ENCODE peak calls at places on chromosomes 1 and 21, in seven cellular contexts. One of them, this sample, is unnamed.
A peak's percentile ranks its signal among the peaks of the same experiment; 100 is the strongest.

GRCh38 chr1:177248258-177248657 is 77.5 kb downstream of the BRINP2 start:
- DNase-seq in K562: no peak
- DNase-seq in H1: no peak
- DNase-seq in HCT116: no peak
- DNase-seq in SK-N-SH: no peak
- DNase-seq in GM12878: no peak
- DNase-seq in HepG2: no peak
- DNase-seq in this sample: no peak

GRCh38 chr1:119674110-119674509 is 26.0 kb upstream of the ZNF697 start:
- DNase-seq in HCT116: no peak
- DNase-seq in GM12878: no peak
- DNase-seq in H1: no peak
- DNase-seq in HepG2: peak; percentile 42
- DNase-seq in SK-N-SH: no peak
- DNase-seq in K562: no peak
- DNase-seq in this sample: no peak

GRCh38 chr1:19073311-19074186 is 117.1 kb upstream of the IFFO2 start:
- DNase-seq in SK-N-SH: no peak
- DNase-seq in H1: no peak
- DNase-seq in GM12878: no peak
- DNase-seq in K562: no peak
- DNase-seq in HepG2: no peak
- DNase-seq in HCT116: no peak
- DNase-seq in this sample: no peak

GRCh38 chr1:151312439-151313225 is 14.6 kb downstream of the PI4KB start:
- DNase-seq in GM12878: no peak
- DNase-seq in HCT116: no peak
- DNase-seq in SK-N-SH: no peak
- DNase-seq in HepG2: no peak
- DNase-seq in K562: no peak
- DNase-seq in H1: no peak
- DNase-seq in this sample: no peak

GRCh38 chr1:185973645-185974044 is 239.5 kb downstream of the HMCN1 start:
- DNase-seq in HepG2: no peak
- DNase-seq in SK-N-SH: no peak
- DNase-seq in K562: no peak
- DNase-seq in GM12878: no peak
- DNase-seq in HCT116: no peak
- DNase-seq in H1: no peak
- DNase-seq in this sample: no peak

GRCh38 chr21:26171310-26172100 is 935 bp upstream of the APP start:
- DNase-seq in K562: no peak
- DNase-seq in HepG2: no peak
- DNase-seq in GM12878: no peak
- DNase-seq in SK-N-SH: peak; percentile 26
- DNase-seq in H1: no peak
- DNase-seq in HCT116: no peak
- DNase-seq in this sample: no peak

GRCh38 chr1:183761871-183762270 is 43.0 kb upstream of the RGL1 start:
- DNase-seq in SK-N-SH: no peak
- DNase-seq in HepG2: no peak
- DNase-seq in GM12878: no peak
- DNase-seq in HCT116: no peak
- DNase-seq in H1: no peak
- DNase-seq in K562: no peak
- DNase-seq in this sample: no peak

GRCh38 chr1:175132456-175132855 is 60.1 kb downstream of the KIAA0040 start:
- DNase-seq in H1: no peak
- DNase-seq in HCT116: no peak
- DNase-seq in HepG2: no peak
- DNase-seq in GM12878: no peak
- DNase-seq in SK-N-SH: no peak
- DNase-seq in K562: no peak
- DNase-seq in this sample: no peak

GRCh38 chr1:152410599-152410998 is 3.5 kb downstream of the CRNN start:
- DNase-seq in H1: no peak
- DNase-seq in K562: no peak
- DNase-seq in GM12878: no peak
- DNase-seq in SK-N-SH: no peak
- DNase-seq in HepG2: no peak
- DNase-seq in HCT116: no peak
- DNase-seq in this sample: no peak

GRCh38 chr1:88701275-88701674 is 17.2 kb downstream of the PKN2 start:
- DNase-seq in HepG2: no peak
- DNase-seq in H1: no peak
- DNase-seq in SK-N-SH: no peak
- DNase-seq in K562: no peak
- DNase-seq in HCT116: no peak
- DNase-seq in GM12878: no peak
- DNase-seq in this sample: no peak

GRCh38 chr1:20652300-20652699 is 8.9 kb downstream of the DDOST start:
- DNase-seq in GM12878: no peak
- DNase-seq in SK-N-SH: no peak
- DNase-seq in HepG2: no peak
- DNase-seq in HCT116: no peak
- DNase-seq in H1: no peak
- DNase-seq in K562: no peak
- DNase-seq in this sample: no peak

GRCh38 chr1:202656951-202657646 is 53.2 kb downstream of the SYT2 start:
- DNase-seq in HepG2: peak; percentile 19
- DNase-seq in HCT116: no peak
- DNase-seq in GM12878: no peak
- DNase-seq in SK-N-SH: no peak
- DNase-seq in H1: peak; percentile 39
- DNase-seq in K562: peak; percentile 80
- DNase-seq in this sample: peak; percentile 58

GRCh38 chr21:42337830-42338729 is 12.7 kb downstream of the TFF2 start:
- DNase-seq in HCT116: no peak
- DNase-seq in HepG2: peak; percentile 70
- DNase-seq in GM12878: no peak
- DNase-seq in H1: peak; percentile 54
- DNase-seq in SK-N-SH: peak; percentile 55
- DNase-seq in K562: peak; percentile 77
- DNase-seq in this sample: peak; percentile 42

GRCh38 chr1:46489638-46490602 is at the start of gene DMBX1:
- DNase-seq in SK-N-SH: peak; percentile 86
- DNase-seq in HCT116: peak; percentile 38
- DNase-seq in K562: peak; percentile 90
- DNase-seq in GM12878: no peak
- DNase-seq in HepG2: no peak
- DNase-seq in H1: no peak
- DNase-seq in this sample: peak; percentile 96

GRCh38 chr1:59433440-59433813 is 136.5 kb downstream of the FGGY start:
- DNase-seq in SK-N-SH: no peak
- DNase-seq in HepG2: no peak
- DNase-seq in HCT116: no peak
- DNase-seq in H1: no peak
- DNase-seq in K562: no peak
- DNase-seq in GM12878: no peak
- DNase-seq in this sample: no peak

GRCh38 chr1:32489774-32490454 is 25.0 kb downstream of the ZBTB8B start:
- DNase-seq in H1: no peak
- DNase-seq in GM12878: no peak
- DNase-seq in K562: no peak
- DNase-seq in SK-N-SH: no peak
- DNase-seq in HCT116: no peak
- DNase-seq in HepG2: no peak
- DNase-seq in this sample: no peak

GRCh38 chr1:150621497-150622113 is 7.8 kb downstream of the ENSA start:
- DNase-seq in K562: no peak
- DNase-seq in HepG2: peak; percentile 48
- DNase-seq in GM12878: no peak
- DNase-seq in HCT116: no peak
- DNase-seq in SK-N-SH: peak; percentile 47
- DNase-seq in H1: no peak
- DNase-seq in this sample: peak; percentile 67

GRCh38 chr1:187498028-187498427 is 669.3 kb downstream of the PLA2G4A start:
- DNase-seq in SK-N-SH: no peak
- DNase-seq in K562: no peak
- DNase-seq in HCT116: no peak
- DNase-seq in H1: no peak
- DNase-seq in HepG2: no peak
- DNase-seq in GM12878: no peak
- DNase-seq in this sample: no peak

GRCh38 chr1:58874327-58874726 is 90.5 kb upstream of the JUN start:
- DNase-seq in K562: no peak
- DNase-seq in HCT116: no peak
- DNase-seq in HepG2: no peak
- DNase-seq in H1: no peak
- DNase-seq in GM12878: no peak
- DNase-seq in SK-N-SH: peak; percentile 48
- DNase-seq in this sample: no peak

GRCh38 chr1:159949891-159950480 is 4.1 kb downstream of the SLAMF9 start:
- DNase-seq in HCT116: no peak
- DNase-seq in H1: no peak
- DNase-seq in HepG2: no peak
- DNase-seq in GM12878: no peak
- DNase-seq in SK-N-SH: no peak
- DNase-seq in K562: no peak
- DNase-seq in this sample: no peak

GRCh38 chr1:159949123-159949522 is 3.7 kb upstream of the IGSF9 start:
- DNase-seq in SK-N-SH: no peak
- DNase-seq in H1: no peak
- DNase-seq in K562: no peak
- DNase-seq in GM12878: no peak
- DNase-seq in HepG2: no peak
- DNase-seq in HCT116: no peak
- DNase-seq in this sample: no peak

GRCh38 chr1:159952932-159953331 is 1.1 kb downstream of the SLAMF9 start:
- DNase-seq in HCT116: no peak
- DNase-seq in H1: no peak
- DNase-seq in K562: no peak
- DNase-seq in GM12878: no peak
- DNase-seq in HepG2: no peak
- DNase-seq in SK-N-SH: no peak
- DNase-seq in this sample: no peak

GRCh38 chr1:159951551-159951950 is 2.5 kb downstream of the SLAMF9 start:
- DNase-seq in HCT116: no peak
- DNase-seq in SK-N-SH: no peak
- DNase-seq in K562: no peak
- DNase-seq in GM12878: no peak
- DNase-seq in HepG2: no peak
- DNase-seq in H1: no peak
- DNase-seq in this sample: no peak

GRCh38 chr1:159951016-159951415 is 3.0 kb downstream of the SLAMF9 start:
- DNase-seq in GM12878: no peak
- DNase-seq in HepG2: no peak
- DNase-seq in K562: no peak
- DNase-seq in SK-N-SH: no peak
- DNase-seq in H1: no peak
- DNase-seq in HCT116: no peak
- DNase-seq in this sample: no peak
- TF ChIP-seq JUND in GM12878: no peak
- TF ChIP-seq JUND in HepG2: no peak
- TF ChIP-seq JUND in K562: no peak
- TF ChIP-seq JUND in SK-N-SH: no peak
- TF ChIP-seq JUND in H1: no peak
- TF ChIP-seq JUND in HCT116: no peak
- TF ChIP-seq JUND in this sample: no peak

DNA sequence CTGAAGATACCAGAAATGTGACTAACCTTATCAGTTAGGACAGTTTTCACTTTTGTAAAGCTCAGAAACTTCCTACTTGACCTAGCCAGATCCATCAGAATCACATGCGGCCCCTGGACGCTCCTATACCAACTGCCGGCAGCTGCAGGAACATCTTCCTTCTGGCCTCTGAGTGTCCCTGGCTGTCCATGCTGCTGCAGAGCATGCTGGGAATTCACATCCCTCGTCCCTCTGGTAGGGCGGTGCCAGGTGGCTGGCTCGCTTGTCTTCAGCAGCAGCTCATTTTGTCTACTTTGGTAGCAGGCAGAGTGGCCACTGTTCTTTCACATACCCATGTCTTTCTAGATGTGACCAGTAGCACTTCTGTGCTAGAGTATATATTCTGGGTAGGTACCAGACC is 34.4 kb downstream of the HHAT start:
- DNase-seq in HepG2: no peak
- DNase-seq in GM12878: no peak
- DNase-seq in H1: no peak
- DNase-seq in K562: no peak
- DNase-seq in SK-N-SH: no peak
- DNase-seq in HCT116: no peak
- DNase-seq in this sample: no peak
- TF ChIP-seq JUND in HepG2: no peak
- TF ChIP-seq JUND in GM12878: no peak
- TF ChIP-seq JUND in H1: no peak
- TF ChIP-seq JUND in K562: no peak
- TF ChIP-seq JUND in SK-N-SH: no peak
- TF ChIP-seq JUND in HCT116: no peak
- TF ChIP-seq JUND in this sample: no peak

DNA sequence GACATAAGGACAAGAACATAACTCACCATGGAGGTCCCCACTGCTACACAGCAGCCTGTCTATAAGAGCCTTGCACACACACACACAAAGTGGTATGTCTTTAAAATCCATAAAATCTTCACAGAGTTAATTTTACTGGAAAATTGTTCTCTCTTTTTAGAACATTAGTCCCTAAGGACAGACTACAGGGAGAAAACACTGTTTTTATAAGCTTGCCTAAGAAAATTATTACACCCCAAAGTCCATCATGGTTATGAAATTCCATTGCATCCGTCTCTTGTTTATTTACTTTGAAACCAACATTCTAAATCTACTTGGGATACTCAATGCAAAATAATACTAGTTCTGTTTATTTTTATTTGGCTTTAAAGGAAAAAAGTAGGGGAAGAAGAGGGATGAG is 197.4 kb downstream of the SETD4 start:
- DNase-seq in K562: no peak
- DNase-seq in SK-N-SH: no peak
- DNase-seq in HCT116: no peak
- DNase-seq in GM12878: no peak
- DNase-seq in H1: no peak
- DNase-seq in HepG2: no peak
- DNase-seq in this sample: no peak
- TF ChIP-seq JUND in K562: no peak
- TF ChIP-seq JUND in SK-N-SH: no peak
- TF ChIP-seq JUND in HCT116: no peak
- TF ChIP-seq JUND in GM12878: no peak
- TF ChIP-seq JUND in H1: no peak
- TF ChIP-seq JUND in HepG2: no peak
- TF ChIP-seq JUND in this sample: no peak

DNA sequence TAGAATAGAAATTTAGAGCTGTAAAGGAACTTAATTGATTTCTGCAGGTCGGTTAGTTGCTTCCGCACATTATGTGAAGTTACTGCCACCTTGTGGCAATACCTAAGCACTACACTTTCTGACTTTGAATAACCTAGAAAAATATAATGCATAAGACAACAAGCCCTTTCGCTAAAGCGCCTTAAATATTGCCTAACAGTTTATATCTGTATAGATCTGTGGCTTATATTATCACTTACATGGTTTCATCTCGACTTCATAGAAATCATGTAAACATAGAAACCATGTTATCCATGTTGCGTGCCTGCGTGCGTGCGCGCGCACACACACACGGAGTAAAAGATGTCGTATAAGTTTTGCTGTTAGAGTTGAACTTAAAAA is 10.9 kb upstream of the IFI16 start:
- DNase-seq in K562: peak; percentile 56
- DNase-seq in H1: no peak
- DNase-seq in SK-N-SH: peak; percentile 33
- DNase-seq in GM12878: peak; percentile 50
- DNase-seq in HepG2: peak; percentile 40
- DNase-seq in HCT116: peak; percentile 32
- DNase-seq in this sample: peak; percentile 41
- TF ChIP-seq JUND in K562: no peak
- TF ChIP-seq JUND in H1: no peak
- TF ChIP-seq JUND in SK-N-SH: no peak
- TF ChIP-seq JUND in GM12878: no peak
- TF ChIP-seq JUND in HepG2: no peak
- TF ChIP-seq JUND in HCT116: no peak
- TF ChIP-seq JUND in this sample: no peak

GRCh38 chr1:181184621-181185020 is 96.1 kb downstream of the IER5 start:
- DNase-seq in H1: no peak
- DNase-seq in SK-N-SH: no peak
- DNase-seq in K562: no peak
- DNase-seq in HepG2: no peak
- DNase-seq in GM12878: no peak
- DNase-seq in HCT116: no peak
- DNase-seq in this sample: no peak
- TF ChIP-seq JUND in H1: no peak
- TF ChIP-seq JUND in SK-N-SH: no peak
- TF ChIP-seq JUND in K562: no peak
- TF ChIP-seq JUND in HepG2: no peak
- TF ChIP-seq JUND in GM12878: no peak
- TF ChIP-seq JUND in HCT116: no peak
- TF ChIP-seq JUND in this sample: no peak